ENCODE peak calls at places on chromosomes 11 and 22, in five cellular contexts. R is NCI-H460; K is activated CD4-positive, alpha-beta T cell treated with anti-CD3 and anti-CD28 coated beads for 24 hours; S is CD4-positive, alpha-beta T cell; H is type B pancreatic cell. E is an unnamed sample.

GRCh38 chr11:131629925-131630324 is 259.5 kb downstream of the NTM start:
- DNase-seq in K (no peak), R (no peak), S (no peak), H (no peak), E (no peak)

GRCh38 chr22:43385770-43386641 is 25.8 kb upstream of the MPPED1 start:
- DNase-seq in R (peak), K (peak), S (peak), H (peak), E (no peak)

GRCh38 chr11:35126879-35127576 is 11.9 kb upstream of the CD44 start:
- DNase-seq in K (no peak), S (no peak), H (no peak), R (no peak), E (no peak)

GRCh38 chr11:91981995-91982394 is 242.6 kb upstream of the FAT3 start:
- DNase-seq in S (no peak), R (no peak), H (no peak), K (no peak), E (no peak)

GRCh38 chr11:733072-733471 is 14.2 kb upstream of the TALDO1 start:
- DNase-seq in S (no peak), H (no peak), K (no peak), R (no peak), E (no peak)

GRCh38 chr22:31346255-31346732 is at the start of gene PATZ1:
- DNase-seq in H (peak), K (peak), S (peak), R (peak), E (no peak)

GRCh38 chr22:49659281-49659923 is 168.3 kb downstream of the BRD1 start:
- DNase-seq in K (no peak), H (no peak), S (no peak), R (no peak), E (no peak)

GRCh38 chr11:77112641-77113381 is 10.2 kb downstream of the OMP start:
- DNase-seq in H (no peak), S (no peak), K (no peak), R (no peak), E (no peak)

GRCh38 chr11:13680501-13681264 is 12.2 kb downstream of the FAR1 start:
- DNase-seq in R (no peak), H (no peak), S (no peak), K (no peak), E (no peak)

GRCh38 chr22:43446037-43446803 is 34.4 kb downstream of the MPPED1 start:
- DNase-seq in R (no peak), S (no peak), H (no peak), K (no peak), E (no peak)

GRCh38 chr11:21710791-21711190 is 482.1 kb upstream of the ANO5 start:
- DNase-seq in H (no peak), S (no peak), R (no peak), K (no peak), E (no peak)

GRCh38 chr11:34364102-34364501 is 6.3 kb upstream of the ABTB2 start:
- DNase-seq in S (no peak), K (no peak), R (no peak), H (no peak), E (no peak)

GRCh38 chr11:75334402-75334891 is 17.0 kb downstream of the ARRB1 start:
- DNase-seq in R (no peak), S (no peak), K (no peak), H (no peak), E (no peak)

GRCh38 chr22:19869497-19870152 is 15.0 kb upstream of the GNB1L start:
- DNase-seq in K (no peak), H (peak), S (no peak), R (no peak), E (no peak)

GRCh38 chr22:48838846-48839730 is 988.6 kb downstream of the BRD1 start:
- DNase-seq in S (no peak), R (no peak), K (no peak), H (no peak), E (no peak)

E was measured in omental fat pad.